ENCODE peak calls at places on chromosomes 6 and 20, in eight cellular contexts. D is omental fat pad; O is NCI-H1092 treated with DMSO at 0.1 percent for 48 hours; F is stimulated activated naive B cell treated with anti-CD40 and anti-IgM and Interleukin-4, amounts not matched to agents 10 μg/mL and 1 μg/mL and 100 μg/mL, for 72 hours; K is fibroblast of the conjunctiva; R is NCI-H524; H is HuH-7.5; P is fibroblast of pulmonary artery. L is an unnamed sample.

GRCh38 chr6:128882991-128883571 is at the start of gene LAMA2:
- DNase-seq in D (peak), O (no peak), F (no peak), K (peak), R (peak), H (no peak), P (peak), L (peak)

GRCh38 chr6:20851795-20852194 is 317.5 kb downstream of the CDKAL1 start:
- DNase-seq in D (no peak), O (no peak), F (no peak), K (no peak), R (no peak), H (no peak), P (no peak), L (no peak)

GRCh38 chr6:84764332-84765049 is at the start of gene TBX18:
- DNase-seq in D (no peak), O (peak), F (no peak), K (peak), R (no peak), H (no peak), P (peak), L (peak)

GRCh38 chr20:25022680-25023079 is 30.1 kb upstream of the APMAP start:
- DNase-seq in D (no peak), O (no peak), F (no peak), K (no peak), R (no peak), H (no peak), P (no peak), L (no peak)

GRCh38 chr20:12748359-12748994 is 260.3 kb upstream of the SPTLC3 start:
- DNase-seq in D (no peak), O (no peak), F (no peak), K (no peak), R (no peak), H (no peak), P (no peak), L (no peak)

GRCh38 chr6:29478740-29479139 is 9.0 kb downstream of the MAS1L start:
- DNase-seq in D (no peak), O (no peak), F (no peak), K (no peak), R (no peak), H (no peak), P (no peak), L (no peak)

GRCh38 chr20:4850960-4851359 is 129.3 kb downstream of the PRND start:
- DNase-seq in D (no peak), O (no peak), F (no peak), K (no peak), R (no peak), H (no peak), P (no peak), L (no peak)

GRCh38 chr6:5866547-5867051 is 140.1 kb downstream of the NRN1 start:
- DNase-seq in D (no peak), O (peak), F (no peak), K (peak), R (no peak), H (no peak), P (peak), L (peak)

GRCh38 chr6:124772733-124773319 is 189.4 kb upstream of the RNF217 start:
- DNase-seq in D (no peak), O (no peak), F (no peak), K (no peak), R (no peak), H (no peak), P (no peak), L (peak)

GRCh38 chr6:105675715-105676397 is 273.0 kb upstream of the PREP start:
- DNase-seq in D (no peak), O (no peak), F (no peak), K (peak), R (no peak), H (no peak), P (peak), L (peak)

GRCh38 chr6:25428758-25429317 is 149.7 kb downstream of the CARMIL1 start:
- DNase-seq in D (no peak), O (no peak), F (no peak), K (no peak), R (no peak), H (no peak), P (no peak), L (no peak)

L was measured in choroid plexus epithelial cell.